ENCODE peak calls at places on chromosomes 12 and 14, in seven cellular contexts. One of them, this sample, is unnamed.

GRCh38 chr12:45575823-45576448 is 153.6 kb upstream of the ARID2 start:
- DNase-seq in GM12878: peak; percentile 31
- DNase-seq in HepG2: no peak
- DNase-seq in SK-N-SH: no peak
- DNase-seq in H1: no peak
- DNase-seq in K562: no peak
- DNase-seq in GM12891: no peak
- DNase-seq in this sample: peak; percentile 5

GRCh38 chr12:20450591-20450990 is 82.3 kb downstream of the PDE3A start:
- DNase-seq in SK-N-SH: no peak
- DNase-seq in H1: no peak
- DNase-seq in K562: no peak
- DNase-seq in GM12878: no peak
- DNase-seq in HepG2: no peak
- DNase-seq in GM12891: no peak
- DNase-seq in this sample: no peak

GRCh38 chr14:89108608-89109007 is 284.2 kb downstream of the TTC8 start:
- DNase-seq in GM12878: no peak
- DNase-seq in H1: no peak
- DNase-seq in SK-N-SH: no peak
- DNase-seq in GM12891: no peak
- DNase-seq in HepG2: no peak
- DNase-seq in K562: no peak
- DNase-seq in this sample: no peak

GRCh38 chr14:51277753-51278415 is 37.8 kb downstream of the TMX1 start:
- DNase-seq in K562: no peak
- DNase-seq in H1: no peak
- DNase-seq in GM12878: no peak
- DNase-seq in SK-N-SH: no peak
- DNase-seq in HepG2: no peak
- DNase-seq in GM12891: no peak
- DNase-seq in this sample: no peak

GRCh38 chr12:48022676-48023385 is 18.6 kb upstream of the COL2A1 start:
- DNase-seq in SK-N-SH: no peak
- DNase-seq in H1: no peak
- DNase-seq in K562: no peak
- DNase-seq in GM12878: no peak
- DNase-seq in HepG2: peak; percentile 44
- DNase-seq in GM12891: no peak
- DNase-seq in this sample: no peak

GRCh38 chr12:14900521-14901227 is 15.0 kb upstream of the MGP start:
- DNase-seq in GM12891: no peak
- DNase-seq in H1: no peak
- DNase-seq in SK-N-SH: no peak
- DNase-seq in GM12878: no peak
- DNase-seq in HepG2: no peak
- DNase-seq in K562: no peak
- DNase-seq in this sample: no peak

GRCh38 chr12:52865090-52865944 is 16.5 kb upstream of the KRT78 start:
- DNase-seq in K562: peak; percentile 72
- DNase-seq in SK-N-SH: peak; percentile 87
- DNase-seq in HepG2: peak; percentile 56
- DNase-seq in H1: peak; percentile 95
- DNase-seq in GM12891: peak; percentile 37
- DNase-seq in GM12878: no peak
- DNase-seq in this sample: no peak

GRCh38 chr12:38890102-38890501 is 15.3 kb downstream of the CPNE8 start:
- DNase-seq in HepG2: no peak
- DNase-seq in H1: no peak
- DNase-seq in GM12891: no peak
- DNase-seq in GM12878: no peak
- DNase-seq in K562: no peak
- DNase-seq in SK-N-SH: peak; percentile 7
- DNase-seq in this sample: no peak

GRCh38 chr12:87280893-87281292 is 748.3 kb downstream of the C12orf50 start:
- DNase-seq in SK-N-SH: no peak
- DNase-seq in HepG2: no peak
- DNase-seq in GM12891: no peak
- DNase-seq in GM12878: no peak
- DNase-seq in K562: no peak
- DNase-seq in H1: no peak
- DNase-seq in this sample: no peak

GRCh38 chr14:87013583-87013982 is 979.4 kb downstream of the GALC start:
- DNase-seq in K562: no peak
- DNase-seq in GM12878: no peak
- DNase-seq in HepG2: no peak
- DNase-seq in H1: no peak
- DNase-seq in SK-N-SH: no peak
- DNase-seq in GM12891: no peak
- DNase-seq in this sample: no peak

GRCh38 chr14:65792208-65792905 is 379.8 kb downstream of the FUT8 start:
- DNase-seq in GM12891: no peak
- DNase-seq in GM12878: no peak
- DNase-seq in H1: no peak
- DNase-seq in K562: no peak
- DNase-seq in SK-N-SH: peak; percentile 11
- DNase-seq in HepG2: no peak
- DNase-seq in this sample: no peak

GRCh38 chr14:90024910-90025309 is 36.9 kb upstream of the KCNK13 start:
- DNase-seq in GM12878: no peak
- DNase-seq in K562: no peak
- DNase-seq in SK-N-SH: no peak
- DNase-seq in HepG2: no peak
- DNase-seq in H1: no peak
- DNase-seq in GM12891: no peak
- DNase-seq in this sample: no peak

GRCh38 chr12:89863968-89864367 is 155.3 kb upstream of the ATP2B1 start:
- DNase-seq in K562: no peak
- DNase-seq in SK-N-SH: no peak
- DNase-seq in GM12878: no peak
- DNase-seq in H1: no peak
- DNase-seq in GM12891: no peak
- DNase-seq in HepG2: no peak
- DNase-seq in this sample: no peak

GRCh38 chr14:44846232-44846824 is 115.4 kb downstream of the KLHL28 start:
- DNase-seq in H1: no peak
- DNase-seq in GM12878: peak; percentile 27
- DNase-seq in SK-N-SH: peak; percentile 13
- DNase-seq in K562: peak; percentile 40
- DNase-seq in GM12891: peak; percentile 20
- DNase-seq in HepG2: peak; percentile 27
- DNase-seq in this sample: no peak

GRCh38 chr12:104555650-104556049 is 98.9 kb downstream of the CHST11 start:
- DNase-seq in H1: no peak
- DNase-seq in GM12891: no peak
- DNase-seq in HepG2: no peak
- DNase-seq in SK-N-SH: no peak
- DNase-seq in K562: no peak
- DNase-seq in GM12878: no peak
- DNase-seq in this sample: no peak

GRCh38 chr12:49296836-49297694 is 2.1 kb downstream of the PRPH start:
- DNase-seq in GM12878: no peak
- DNase-seq in K562: peak; percentile 89
- DNase-seq in SK-N-SH: peak; percentile 29
- DNase-seq in GM12891: no peak
- DNase-seq in HepG2: peak; percentile 48
- DNase-seq in H1: peak; percentile 81
- DNase-seq in this sample: no peak

GRCh38 chr12:92138144-92138543 is 7.5 kb downstream of the BTG1 start:
- DNase-seq in H1: no peak
- DNase-seq in GM12878: no peak
- DNase-seq in K562: no peak
- DNase-seq in SK-N-SH: no peak
- DNase-seq in HepG2: no peak
- DNase-seq in GM12891: no peak
- DNase-seq in this sample: no peak

GRCh38 chr12:133234971-133235370 is 706 bp downstream of the ANHX start:
- DNase-seq in GM12878: no peak
- DNase-seq in H1: no peak
- DNase-seq in SK-N-SH: peak; percentile 9
- DNase-seq in GM12891: no peak
- DNase-seq in K562: no peak
- DNase-seq in HepG2: no peak
- DNase-seq in this sample: no peak

GRCh38 chr14:50964683-50965390 is 20.6 kb upstream of the PYGL start:
- DNase-seq in SK-N-SH: no peak
- DNase-seq in GM12878: no peak
- DNase-seq in GM12891: no peak
- DNase-seq in K562: no peak
- DNase-seq in H1: no peak
- DNase-seq in HepG2: peak; percentile 45
- DNase-seq in this sample: no peak

GRCh38 chr12:42759622-42760273 is 170.2 kb upstream of the PRICKLE1 start:
- DNase-seq in H1: no peak
- DNase-seq in SK-N-SH: no peak
- DNase-seq in HepG2: no peak
- DNase-seq in K562: no peak
- DNase-seq in GM12891: no peak
- DNase-seq in GM12878: no peak
- DNase-seq in this sample: no peak

GRCh38 chr14:72444701-72445100 is 449.2 kb downstream of the DPF3 start:
- DNase-seq in SK-N-SH: no peak
- DNase-seq in K562: no peak
- DNase-seq in GM12891: no peak
- DNase-seq in HepG2: no peak
- DNase-seq in GM12878: no peak
- DNase-seq in H1: no peak
- DNase-seq in this sample: no peak

GRCh38 chr14:97116546-97116945 is 319.4 kb downstream of the VRK1 start:
- DNase-seq in GM12878: no peak
- DNase-seq in GM12891: no peak
- DNase-seq in K562: no peak
- DNase-seq in SK-N-SH: no peak
- DNase-seq in HepG2: no peak
- DNase-seq in H1: no peak
- DNase-seq in this sample: no peak

GRCh38 chr12:116542345-116542950 is 16.7 kb upstream of the MAP1LC3B2 start:
- DNase-seq in K562: peak; percentile 64
- DNase-seq in GM12878: no peak
- DNase-seq in GM12891: no peak
- DNase-seq in HepG2: no peak
- DNase-seq in SK-N-SH: no peak
- DNase-seq in H1: no peak
- DNase-seq in this sample: no peak

GRCh38 chr12:113422030-113422900 is at the start of gene SDSL:
- DNase-seq in SK-N-SH: peak; percentile 75
- DNase-seq in HepG2: peak; percentile 48
- DNase-seq in GM12878: peak; percentile 76
- DNase-seq in GM12891: peak; percentile 51
- DNase-seq in K562: peak; percentile 89
- DNase-seq in H1: no peak
- DNase-seq in this sample: peak; percentile 50

DNA sequence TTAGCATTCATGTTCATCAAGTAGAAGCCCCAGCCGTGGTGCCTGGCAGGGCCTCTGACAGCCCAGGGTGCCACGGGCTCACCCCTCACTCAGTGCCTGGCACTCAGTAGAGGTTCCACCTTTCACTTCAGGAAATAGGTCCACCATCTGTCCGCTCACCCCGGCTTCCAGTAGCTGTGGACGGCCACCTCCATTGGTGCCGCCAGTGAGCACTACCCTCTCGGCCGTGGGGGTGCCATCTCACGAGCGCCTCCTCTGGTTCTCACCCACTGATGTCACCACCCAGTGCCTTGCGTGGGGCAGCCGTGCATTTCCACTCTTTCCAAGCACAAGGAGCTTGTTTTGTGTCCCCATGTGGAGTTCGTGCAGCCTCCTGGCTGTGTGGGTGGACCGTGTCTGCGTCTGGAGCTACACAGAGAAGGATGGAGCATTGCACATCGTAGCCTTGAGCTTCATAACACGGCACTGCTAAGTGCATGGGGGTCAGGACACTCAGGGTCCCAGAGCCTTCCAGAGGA is 41.0 kb upstream of the MMP17 start:
- DNase-seq in GM12891: no peak
- DNase-seq in K562: no peak
- DNase-seq in HepG2: no peak
- DNase-seq in GM12878: no peak
- DNase-seq in H1: no peak
- DNase-seq in SK-N-SH: no peak
- DNase-seq in this sample: no peak
- TF ChIP-seq TAF1 in GM12891: no peak
- TF ChIP-seq TAF1 in K562: no peak
- TF ChIP-seq TAF1 in HepG2: no peak
- TF ChIP-seq TAF1 in GM12878: no peak
- TF ChIP-seq TAF1 in H1: no peak
- TF ChIP-seq TAF1 in SK-N-SH: no peak
- TF ChIP-seq TAF1 in this sample: no peak

GRCh38 chr14:35414365-35414764 is 9.8 kb upstream of the NFKBIA start:
- DNase-seq in SK-N-SH: no peak
- DNase-seq in H1: no peak
- DNase-seq in HepG2: no peak
- DNase-seq in GM12878: no peak
- DNase-seq in K562: no peak
- DNase-seq in GM12891: no peak
- DNase-seq in this sample: no peak
- TF ChIP-seq POLR2AphosphoS5 in SK-N-SH: no peak
- TF ChIP-seq POLR2AphosphoS5 in H1: no peak
- TF ChIP-seq POLR2AphosphoS5 in HepG2: no peak
- TF ChIP-seq POLR2AphosphoS5 in GM12878: no peak
- TF ChIP-seq POLR2AphosphoS5 in K562: no peak
- TF ChIP-seq POLR2AphosphoS5 in GM12891: no peak
- TF ChIP-seq POLR2AphosphoS5 in this sample: no peak

GRCh38 chr12:6383572-6384498 is at the start of gene LTBR:
- DNase-seq in HepG2: peak; percentile 83
- DNase-seq in GM12891: peak; percentile 55
- DNase-seq in H1: peak; percentile 85
- DNase-seq in SK-N-SH: no peak
- DNase-seq in GM12878: no peak
- DNase-seq in K562: peak; percentile 87
- DNase-seq in this sample: no peak
- TF ChIP-seq TAF1 in HepG2: peak; percentile 79
- TF ChIP-seq TAF1 in GM12891: no peak
- TF ChIP-seq TAF1 in H1: peak; percentile 7
- TF ChIP-seq TAF1 in SK-N-SH: no peak
- TF ChIP-seq TAF1 in GM12878: no peak
- TF ChIP-seq TAF1 in K562: peak; percentile 41
- TF ChIP-seq TAF1 in this sample: no peak

DNA sequence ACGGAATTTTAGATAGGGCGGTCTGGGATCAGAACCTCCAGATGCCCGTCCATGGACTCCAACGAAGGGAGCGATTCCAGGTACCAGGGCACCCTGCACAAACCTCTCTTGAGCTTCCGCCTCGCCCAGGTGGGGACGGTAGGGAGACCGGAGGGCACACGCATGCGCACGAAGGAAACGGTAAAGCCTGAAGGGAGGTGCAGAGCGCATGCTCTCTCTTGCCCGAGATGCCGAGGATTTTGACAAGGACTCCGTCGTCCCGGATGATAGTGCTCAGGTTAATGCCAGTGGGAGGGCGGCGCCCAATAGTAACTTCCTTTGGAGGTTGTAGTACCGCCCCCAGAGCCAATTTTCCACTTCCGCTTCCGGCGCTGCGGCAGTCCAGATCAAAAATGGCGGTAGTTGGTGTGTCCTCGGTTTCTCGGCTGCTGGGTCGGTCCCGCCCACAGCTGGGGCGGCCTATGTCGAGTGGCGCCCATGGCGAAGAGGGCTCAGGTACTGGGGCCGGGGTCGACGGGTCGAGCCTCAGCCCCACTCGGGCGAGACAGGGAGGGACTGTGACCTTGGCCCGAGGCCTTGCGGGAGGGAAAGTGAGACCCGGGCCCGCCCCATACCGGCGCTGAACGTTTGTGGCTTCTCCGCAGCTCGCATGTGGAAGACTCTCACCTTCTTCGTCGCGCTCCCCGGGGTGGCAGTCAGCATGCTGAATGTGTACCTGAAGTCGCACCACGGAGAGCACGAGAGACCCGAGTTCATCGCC is at the start of gene COX6A1:
- DNase-seq in H1: peak; percentile 94
- DNase-seq in HepG2: peak; percentile 99
- DNase-seq in GM12878: peak; percentile 99
- DNase-seq in SK-N-SH: peak; percentile 93
- DNase-seq in K562: peak; percentile 99
- DNase-seq in GM12891: peak; percentile 88
- DNase-seq in this sample: peak; percentile 94
- TF ChIP-seq POLR2AphosphoS5 in H1: peak; percentile 52
- TF ChIP-seq POLR2AphosphoS5 in HepG2: peak; percentile 83
- TF ChIP-seq POLR2AphosphoS5 in GM12878: peak; percentile 84
- TF ChIP-seq POLR2AphosphoS5 in SK-N-SH: peak; percentile 81
- TF ChIP-seq POLR2AphosphoS5 in K562: peak; percentile 88
- TF ChIP-seq POLR2AphosphoS5 in GM12891: peak; percentile 88
- TF ChIP-seq POLR2AphosphoS5 in this sample: peak; percentile 78

This sample was measured in GM12892.